ENCODE peak calls at places on chromosomes 5 and 9, in seven cellular contexts. One of them, this sample, is unnamed.

GRCh38 chr5:73825736-73826135 is 199.7 kb downstream of the ARHGEF28 start:
- DNase-seq in K562: no peak
- DNase-seq in HL-60: no peak
- DNase-seq in sigmoid colon: no peak
- DNase-seq in Panc1: no peak
- DNase-seq in GM23338: no peak
- DNase-seq in GM12878: no peak
- DNase-seq in this sample: no peak

GRCh38 chr9:92592946-92593860 is 57.4 kb upstream of the ECM2 start:
- DNase-seq in Panc1: no peak
- DNase-seq in GM23338: no peak
- DNase-seq in sigmoid colon: no peak
- DNase-seq in GM12878: no peak
- DNase-seq in K562: no peak
- DNase-seq in HL-60: no peak
- DNase-seq in this sample: no peak

GRCh38 chr9:99087462-99087861 is 17.5 kb upstream of the TGFBR1 start:
- DNase-seq in HL-60: no peak
- DNase-seq in GM12878: no peak
- DNase-seq in K562: no peak
- DNase-seq in GM23338: no peak
- DNase-seq in Panc1: no peak
- DNase-seq in sigmoid colon: no peak
- DNase-seq in this sample: no peak

GRCh38 chr5:59617186-59617771 is 276.2 kb downstream of the PDE4D start:
- DNase-seq in sigmoid colon: no peak
- DNase-seq in Panc1: no peak
- DNase-seq in GM23338: no peak
- DNase-seq in K562: no peak
- DNase-seq in HL-60: no peak
- DNase-seq in GM12878: no peak
- DNase-seq in this sample: no peak

GRCh38 chr9:116550728-116551436 is 136.2 kb upstream of the TRIM32 start:
- DNase-seq in GM23338: peak; percentile 24
- DNase-seq in GM12878: no peak
- DNase-seq in K562: no peak
- DNase-seq in Panc1: no peak
- DNase-seq in sigmoid colon: no peak
- DNase-seq in HL-60: no peak
- DNase-seq in this sample: no peak

GRCh38 chr5:132591140-132591539 is 34.4 kb downstream of the RAD50 start:
- DNase-seq in HL-60: no peak
- DNase-seq in sigmoid colon: no peak
- DNase-seq in K562: peak; percentile 27
- DNase-seq in GM12878: no peak
- DNase-seq in Panc1: no peak
- DNase-seq in GM23338: no peak
- DNase-seq in this sample: no peak

GRCh38 chr9:96620832-96621269 is 1.2 kb upstream of the CDC14B start:
- DNase-seq in HL-60: no peak
- DNase-seq in Panc1: no peak
- DNase-seq in GM12878: no peak
- DNase-seq in sigmoid colon: no peak
- DNase-seq in K562: peak; percentile 48
- DNase-seq in GM23338: peak; percentile 81
- DNase-seq in this sample: no peak

GRCh38 chr5:134000696-134001453 is 3.9 kb downstream of the VDAC1 start:
- DNase-seq in Panc1: no peak
- DNase-seq in HL-60: no peak
- DNase-seq in GM12878: no peak
- DNase-seq in GM23338: no peak
- DNase-seq in K562: no peak
- DNase-seq in sigmoid colon: no peak
- DNase-seq in this sample: no peak

GRCh38 chr9:124256517-124257069 is 1.2 kb upstream of the NEK6 start:
- DNase-seq in sigmoid colon: peak; percentile 58
- DNase-seq in Panc1: no peak
- DNase-seq in GM12878: no peak
- DNase-seq in HL-60: no peak
- DNase-seq in GM23338: no peak
- DNase-seq in K562: no peak
- DNase-seq in this sample: no peak

GRCh38 chr9:72960446-72960845 is 7.6 kb upstream of the ALDH1A1 start:
- DNase-seq in Panc1: no peak
- DNase-seq in sigmoid colon: no peak
- DNase-seq in GM23338: no peak
- DNase-seq in HL-60: no peak
- DNase-seq in GM12878: no peak
- DNase-seq in K562: no peak
- DNase-seq in this sample: no peak

GRCh38 chr9:79028101-79028500 is 543.7 kb upstream of the TLE4 start:
- DNase-seq in GM12878: no peak
- DNase-seq in K562: no peak
- DNase-seq in HL-60: no peak
- DNase-seq in Panc1: no peak
- DNase-seq in sigmoid colon: no peak
- DNase-seq in GM23338: no peak
- DNase-seq in this sample: no peak

GRCh38 chr9:120486347-120486746 is 93.6 kb downstream of the CDK5RAP2 start:
- DNase-seq in GM12878: no peak
- DNase-seq in Panc1: no peak
- DNase-seq in K562: no peak
- DNase-seq in sigmoid colon: no peak
- DNase-seq in HL-60: no peak
- DNase-seq in GM23338: no peak
- DNase-seq in this sample: peak; percentile 54

GRCh38 chr5:172901012-172901780 is 58.0 kb upstream of the RPL26L1 start:
- DNase-seq in K562: peak; percentile 94
- DNase-seq in GM12878: no peak
- DNase-seq in sigmoid colon: peak; percentile 94
- DNase-seq in Panc1: no peak
- DNase-seq in GM23338: no peak
- DNase-seq in HL-60: no peak
- DNase-seq in this sample: peak; percentile 74

GRCh38 chr5:154141686-154142300 is 48.7 kb upstream of the GALNT10 start:
- DNase-seq in GM23338: no peak
- DNase-seq in HL-60: no peak
- DNase-seq in K562: no peak
- DNase-seq in sigmoid colon: no peak
- DNase-seq in GM12878: no peak
- DNase-seq in Panc1: no peak
- DNase-seq in this sample: no peak

GRCh38 chr5:82465235-82465634 is 187.1 kb upstream of the RPS23 start:
- DNase-seq in GM12878: no peak
- DNase-seq in sigmoid colon: no peak
- DNase-seq in K562: no peak
- DNase-seq in GM23338: no peak
- DNase-seq in HL-60: no peak
- DNase-seq in Panc1: no peak
- DNase-seq in this sample: no peak

GRCh38 chr9:20315672-20316071 is 306.6 kb downstream of the MLLT3 start:
- DNase-seq in K562: no peak
- DNase-seq in HL-60: no peak
- DNase-seq in GM12878: no peak
- DNase-seq in Panc1: no peak
- DNase-seq in GM23338: no peak
- DNase-seq in sigmoid colon: no peak
- DNase-seq in this sample: no peak

GRCh38 chr5:66744040-66744439 is 147.8 kb downstream of the MAST4 start:
- DNase-seq in Panc1: no peak
- DNase-seq in GM23338: no peak
- DNase-seq in HL-60: no peak
- DNase-seq in sigmoid colon: no peak
- DNase-seq in K562: peak; percentile 13
- DNase-seq in GM12878: no peak
- DNase-seq in this sample: no peak

GRCh38 chr9:76223749-76224340 is 170.4 kb downstream of the RFK start:
- DNase-seq in K562: no peak
- DNase-seq in GM23338: no peak
- DNase-seq in sigmoid colon: no peak
- DNase-seq in GM12878: no peak
- DNase-seq in Panc1: no peak
- DNase-seq in HL-60: no peak
- DNase-seq in this sample: no peak

GRCh38 chr5:109825450-109825849 is 135.7 kb downstream of the MAN2A1 start:
- DNase-seq in GM12878: no peak
- DNase-seq in sigmoid colon: no peak
- DNase-seq in Panc1: peak; percentile 48
- DNase-seq in HL-60: no peak
- DNase-seq in GM23338: no peak
- DNase-seq in K562: no peak
- DNase-seq in this sample: no peak

GRCh38 chr9:128124873-128125574 is 2.5 kb downstream of the PTGES2 start:
- DNase-seq in GM12878: peak; percentile 35
- DNase-seq in sigmoid colon: peak; percentile 80
- DNase-seq in K562: peak; percentile 85
- DNase-seq in Panc1: no peak
- DNase-seq in GM23338: peak; percentile 92
- DNase-seq in HL-60: peak; percentile 65
- DNase-seq in this sample: peak; percentile 82

GRCh38 chr9:118473527-118473926 is 769.3 kb downstream of the TLR4 start:
- DNase-seq in HL-60: no peak
- DNase-seq in Panc1: no peak
- DNase-seq in GM23338: peak; percentile 63
- DNase-seq in sigmoid colon: no peak
- DNase-seq in K562: no peak
- DNase-seq in GM12878: no peak
- DNase-seq in this sample: no peak

GRCh38 chr5:149561848-149562247 is 10.6 kb upstream of the CSNK1A1 start:
- DNase-seq in K562: peak; percentile 63
- DNase-seq in GM23338: peak; percentile 80
- DNase-seq in HL-60: no peak
- DNase-seq in Panc1: peak; percentile 94
- DNase-seq in GM12878: no peak
- DNase-seq in sigmoid colon: no peak
- DNase-seq in this sample: no peak

GRCh38 chr5:157918811-157919742 is 60.1 kb upstream of the CLINT1 start:
- DNase-seq in HL-60: no peak
- DNase-seq in GM12878: no peak
- DNase-seq in K562: peak; percentile 9
- DNase-seq in Panc1: no peak
- DNase-seq in GM23338: no peak
- DNase-seq in sigmoid colon: no peak
- DNase-seq in this sample: peak; percentile 33

GRCh38 chr9:125511780-125512179 is 195.2 kb downstream of the MAPKAP1 start:
- DNase-seq in GM12878: no peak
- DNase-seq in Panc1: no peak
- DNase-seq in GM23338: no peak
- DNase-seq in sigmoid colon: no peak
- DNase-seq in HL-60: no peak
- DNase-seq in K562: no peak
- DNase-seq in this sample: no peak
- TF ChIP-seq POLR2AphosphoS5 in GM12878: no peak
- TF ChIP-seq POLR2AphosphoS5 in Panc1: no peak
- TF ChIP-seq POLR2AphosphoS5 in GM23338: no peak
- TF ChIP-seq POLR2AphosphoS5 in sigmoid colon: no peak
- TF ChIP-seq POLR2AphosphoS5 in HL-60: no peak
- TF ChIP-seq POLR2AphosphoS5 in K562: no peak
- TF ChIP-seq POLR2AphosphoS5 in this sample: peak; percentile 38

DNA sequence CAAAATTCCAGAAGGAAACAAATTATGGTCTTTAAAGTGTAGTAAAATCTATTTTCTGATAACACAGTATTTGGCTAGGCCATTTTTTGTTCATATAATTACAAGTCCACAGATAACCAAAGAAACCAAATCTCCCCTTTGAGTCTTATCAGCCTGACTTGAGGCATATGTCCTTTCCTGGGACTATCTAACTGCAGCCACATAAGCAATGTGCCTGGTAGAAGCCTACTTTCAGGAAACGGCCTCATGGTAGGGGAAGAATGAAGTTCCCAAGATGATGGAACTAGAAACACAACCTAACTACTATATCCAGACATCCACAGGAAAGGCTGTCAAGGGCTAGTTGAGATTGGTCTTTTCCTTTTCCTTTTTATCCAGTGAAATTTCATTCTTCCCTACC is 130.0 kb downstream of the PIK3R1 start:
- DNase-seq in HL-60: no peak
- DNase-seq in sigmoid colon: no peak
- DNase-seq in K562: peak; percentile 61
- DNase-seq in GM23338: no peak
- DNase-seq in Panc1: no peak
- DNase-seq in GM12878: no peak
- DNase-seq in this sample: no peak
- H3K27me3 ChIP-seq in HL-60: no peaks in the 10 kb centered on the region
- H3K27me3 ChIP-seq in sigmoid colon: no peaks in the 10 kb centered on the region
- H3K27me3 ChIP-seq in K562: no peaks in the 10 kb centered on the region
- H3K27me3 ChIP-seq in GM23338: no peaks in the 10 kb centered on the region
- H3K27me3 ChIP-seq in Panc1: no peaks in the 10 kb centered on the region
- H3K27me3 ChIP-seq in GM12878: no peaks in the 10 kb centered on the region
- H3K27me3 ChIP-seq in this sample: no peaks in the 10 kb centered on the region

GRCh38 chr9:3401556-3401955 is 124.2 kb downstream of the RFX3 start:
- DNase-seq in K562: no peak
- DNase-seq in sigmoid colon: no peak
- DNase-seq in HL-60: no peak
- DNase-seq in GM23338: no peak
- DNase-seq in Panc1: no peak
- DNase-seq in GM12878: no peak
- DNase-seq in this sample: no peak

GRCh38 chr9:3403315-3403714 is 122.5 kb downstream of the RFX3 start:
- DNase-seq in Panc1: no peak
- DNase-seq in HL-60: no peak
- DNase-seq in sigmoid colon: no peak
- DNase-seq in K562: no peak
- DNase-seq in GM12878: no peak
- DNase-seq in GM23338: no peak
- DNase-seq in this sample: no peak

GRCh38 chr9:3398232-3398648 is 127.6 kb downstream of the RFX3 start:
- DNase-seq in K562: no peak
- DNase-seq in sigmoid colon: no peak
- DNase-seq in GM23338: no peak
- DNase-seq in HL-60: no peak
- DNase-seq in Panc1: no peak
- DNase-seq in GM12878: no peak
- DNase-seq in this sample: no peak

GRCh38 chr9:3397726-3398125 is 128.1 kb downstream of the RFX3 start:
- DNase-seq in HL-60: no peak
- DNase-seq in K562: no peak
- DNase-seq in Panc1: no peak
- DNase-seq in GM12878: no peak
- DNase-seq in GM23338: no peak
- DNase-seq in sigmoid colon: no peak
- DNase-seq in this sample: no peak
- H3K4me3 ChIP-seq in HL-60: no peak overlapping the region
- H3K4me3 ChIP-seq in K562: no peak overlapping the region
- H3K4me3 ChIP-seq in Panc1: no peak overlapping the region
- H3K4me3 ChIP-seq in GM12878: peak overlapping the region; percentile 23
- H3K4me3 ChIP-seq in GM23338: no peak overlapping the region
- H3K4me3 ChIP-seq in sigmoid colon: no peak overlapping the region
- H3K4me3 ChIP-seq in this sample: no peak overlapping the region

DNA sequence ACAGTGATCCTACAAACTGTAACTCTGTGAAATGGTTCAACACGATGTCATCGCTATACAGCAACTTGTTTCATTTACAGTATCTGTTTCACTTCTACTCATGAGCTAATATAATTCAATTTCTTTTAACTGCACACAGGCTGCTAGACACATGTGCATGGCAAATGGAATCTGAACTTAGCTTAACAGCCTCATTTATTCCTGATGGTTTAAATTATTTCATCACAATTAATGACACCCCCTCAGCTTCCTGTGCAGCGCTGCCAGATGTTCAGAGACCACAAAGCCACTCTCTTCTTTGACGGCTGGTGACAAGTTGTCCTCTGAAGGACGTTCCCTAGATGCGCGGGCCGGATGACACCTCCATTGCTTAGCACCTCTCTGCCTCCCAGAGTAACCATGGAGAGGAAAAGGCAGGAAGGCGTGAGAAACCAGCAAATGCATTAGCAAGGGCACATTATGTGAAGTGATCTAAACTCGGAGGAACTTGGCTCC is 191.1 kb downstream of the BNC2 start:
- DNase-seq in sigmoid colon: no peak
- DNase-seq in Panc1: no peak
- DNase-seq in K562: no peak
- DNase-seq in HL-60: no peak
- DNase-seq in GM12878: no peak
- DNase-seq in GM23338: peak; percentile 33
- DNase-seq in this sample: no peak
- TF ChIP-seq POLR2AphosphoS5 in sigmoid colon: no peak
- TF ChIP-seq POLR2AphosphoS5 in Panc1: no peak
- TF ChIP-seq POLR2AphosphoS5 in K562: no peak
- TF ChIP-seq POLR2AphosphoS5 in HL-60: no peak
- TF ChIP-seq POLR2AphosphoS5 in GM12878: no peak
- TF ChIP-seq POLR2AphosphoS5 in GM23338: no peak
- TF ChIP-seq POLR2AphosphoS5 in this sample: no peak